ENCODE peak calls at places on chromosomes 16 and 17, in nine cellular contexts. A is CD8-positive, alpha-beta T cell; L is neural progenitor cell; H is mucosa of descending colon; M is fibroblast of lung; V is omental fat pad; S is psoas muscle; Q is body of pancreas; R is breast epithelium. X is an unnamed sample.

GRCh38 chr16:86921289-86921688 is 342.9 kb downstream of the FOXL1 start:
- DNase-seq in V (no peak), R (no peak), A (no peak), M (no peak), H (no peak), S (no peak), Q (no peak), L (no peak), X (no peak)

GRCh38 chr16:74560912-74561311 is 46.0 kb downstream of the GLG1 start:
- DNase-seq in L (no peak), H (no peak), S (no peak), A (no peak), V (no peak), M (no peak), Q (no peak), R (no peak), X (no peak)

GRCh38 chr16:12539185-12539929 is 264.3 kb downstream of the CPPED1 start:
- DNase-seq in V (no peak), Q (no peak), S (no peak), H (no peak), M (peak), A (no peak), L (no peak), R (no peak), X (no peak)

GRCh38 chr16:180921-181667 is 835 bp downstream of the HBQ1 start:
- DNase-seq in S (peak), Q (peak), V (peak), H (peak), R (no peak), A (peak), M (peak), L (peak), X (peak)

GRCh38 chr17:76085731-76086366 is 6.9 kb downstream of the ZACN start:
- DNase-seq in V (no peak), S (no peak), A (no peak), L (no peak), M (no peak), H (no peak), Q (no peak), R (no peak), X (no peak)

GRCh38 chr17:18021372-18021771 is 17.6 kb downstream of the ATPAF2 start:
- DNase-seq in S (peak), M (no peak), R (no peak), A (no peak), V (no peak), Q (no peak), L (no peak), H (no peak), X (no peak)

GRCh38 chr16:396605-397004 is 394 bp upstream of the NME4 start:
- DNase-seq in H (no peak), V (no peak), Q (no peak), M (peak), A (no peak), L (peak), R (no peak), S (no peak), X (peak)

GRCh38 chr16:66618588-66618987 is 14.1 kb downstream of the CMTM3 start:
- DNase-seq in M (peak), L (no peak), V (no peak), H (no peak), S (peak), Q (no peak), A (no peak), R (no peak), X (no peak)

GRCh38 chr17:63917646-63918045 is 993 bp downstream of the GH1 start:
- DNase-seq in V (no peak), R (no peak), L (no peak), S (no peak), Q (no peak), M (no peak), A (no peak), H (peak), X (no peak)

GRCh38 chr16:68444058-68444657 is 4.2 kb downstream of the SMPD3 start:
- DNase-seq in L (peak), H (no peak), V (no peak), M (peak), A (no peak), R (no peak), S (no peak), Q (peak), X (peak)

GRCh38 chr17:20944014-20944905 is 98.6 kb downstream of the USP22 start:
- DNase-seq in S (no peak), V (no peak), H (peak), M (no peak), L (peak), Q (peak), R (peak), A (peak), X (no peak)

GRCh38 chr17:49975531-49975930 is 6.5 kb downstream of the DLX4 start:
- DNase-seq in S (no peak), V (no peak), L (no peak), Q (no peak), H (no peak), R (no peak), A (no peak), M (no peak), X (no peak)

GRCh38 chr16:66928702-66929388 is 3.5 kb upstream of the RRAD start:
- DNase-seq in R (no peak), A (peak), Q (no peak), V (no peak), H (no peak), M (peak), L (peak), S (peak), X (no peak)

GRCh38 chr17:2695243-2695960 is 16.2 kb downstream of the CLUH start:
- DNase-seq in R (no peak), S (no peak), V (peak), Q (peak), M (no peak), A (no peak), H (no peak), L (no peak), X (no peak)

GRCh38 chr16:46832757-46833464 is 1.9 kb upstream of the C16orf87 start:
- DNase-seq in L (no peak), A (no peak), H (no peak), S (no peak), R (no peak), M (no peak), V (no peak), Q (no peak), X (no peak)

GRCh38 chr16:58515125-58515870 is at the start of gene SETD6:
- DNase-seq in S (peak), M (peak), R (peak), Q (peak), H (peak), V (peak), L (peak), A (peak), X (peak)

GRCh38 chr17:42010898-42011516 is 6.2 kb downstream of the DNAJC7 start:
- DNase-seq in Q (peak), H (no peak), M (peak), A (no peak), L (peak), V (no peak), R (no peak), S (no peak), X (no peak)

GRCh38 chr17:36463916-36464764 is 22.3 kb upstream of the ZNHIT3 start:
- DNase-seq in R (no peak), S (peak), L (peak), Q (peak), A (peak), M (peak), V (no peak), H (peak), X (peak)

GRCh38 chr17:43591750-43592562 is 45.8 kb upstream of the ETV4 start:
- DNase-seq in Q (no peak), S (peak), L (peak), H (peak), R (peak), V (peak), M (peak), A (no peak), X (no peak)

GRCh38 chr17:15453782-15454181 is 13.6 kb downstream of the CDRT4 start:
- DNase-seq in Q (no peak), A (no peak), R (no peak), L (no peak), V (no peak), M (no peak), H (no peak), S (no peak), X (no peak)

GRCh38 chr17:53543363-53543927 is 279.3 kb upstream of the KIF2B start:
- DNase-seq in M (peak), A (no peak), H (no peak), L (no peak), Q (no peak), S (no peak), V (no peak), R (no peak), X (no peak)

GRCh38 chr17:37797206-37797605 is 52.3 kb upstream of the HNF1B start:
- DNase-seq in H (no peak), M (no peak), Q (no peak), R (no peak), S (no peak), L (no peak), A (no peak), V (no peak), X (no peak)

GRCh38 chr16:3725291-3725690 is 8.0 kb upstream of the TRAP1 start:
- DNase-seq in S (no peak), A (no peak), R (no peak), L (no peak), M (no peak), H (no peak), Q (no peak), V (no peak), X (no peak)

GRCh38 chr17:50668025-50668837 is 33.5 kb downstream of the ABCC3 start:
- DNase-seq in L (no peak), S (no peak), H (no peak), R (no peak), M (peak), V (no peak), Q (no peak), A (no peak), X (no peak)

GRCh38 chr16:89701425-89702406 is at the start of gene SPATA2L:
- DNase-seq in R (peak), H (peak), L (peak), S (peak), V (peak), A (peak), M (peak), Q (peak), X (peak)

GRCh38 chr17:49894761-49895160 is 46.9 kb upstream of the TAC4 start:
- DNase-seq in R (peak), M (no peak), L (no peak), Q (no peak), H (no peak), V (no peak), A (no peak), S (no peak), X (no peak)

GRCh38 chr17:45241315-45242011 is 19.8 kb downstream of the FMNL1 start:
- DNase-seq in L (peak), H (no peak), Q (no peak), M (no peak), V (no peak), A (peak), R (peak), S (no peak), X (no peak)

GRCh38 chr16:47110939-47111338 is 32.8 kb downstream of the NETO2 start:
- DNase-seq in H (no peak), L (peak), Q (no peak), M (no peak), R (no peak), A (no peak), S (no peak), V (no peak), X (no peak)

DNA sequence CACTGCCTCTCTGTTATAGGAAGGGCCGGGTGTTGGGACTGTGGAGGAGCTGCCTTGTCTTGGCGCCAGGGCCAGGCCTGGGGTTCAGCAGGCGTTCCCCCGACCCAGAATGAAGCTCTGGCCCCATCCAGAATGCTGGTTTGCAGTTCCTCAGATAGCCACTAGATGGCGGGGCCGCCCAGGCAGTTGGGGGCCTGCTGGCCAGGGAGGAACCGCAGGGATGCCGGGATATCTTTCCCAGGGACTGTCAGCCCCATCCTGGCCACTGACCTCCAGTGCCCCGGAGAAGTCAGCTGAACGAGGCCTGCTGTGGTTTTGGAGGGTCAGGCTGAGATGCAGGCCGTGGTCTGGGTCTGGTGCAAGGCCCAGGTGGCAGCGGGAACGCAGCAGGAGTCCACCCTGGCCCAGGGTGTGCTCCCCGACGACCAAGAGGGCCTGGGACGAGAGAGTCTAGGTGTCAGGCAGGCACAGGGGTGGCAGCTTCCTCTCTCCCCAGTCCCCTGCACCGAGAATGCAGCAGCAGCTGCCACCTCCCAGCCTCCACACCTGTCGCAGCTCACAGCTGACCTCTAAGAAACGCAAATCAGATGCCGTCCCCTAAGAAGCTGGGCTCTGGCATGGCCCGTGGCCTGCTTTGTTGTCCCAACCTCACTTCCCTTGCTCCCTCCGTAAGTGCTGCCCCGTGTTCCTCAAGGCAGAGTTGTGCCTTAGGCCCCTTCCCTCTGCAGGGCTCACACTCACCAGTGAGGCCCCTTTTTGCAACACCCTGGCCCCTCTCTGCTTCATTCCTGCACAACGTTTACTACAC is 51.2 kb downstream of the RMI2 start:
- DNase-seq in M (peak), L (peak), H (no peak), Q (peak), R (peak), S (peak), V (peak), A (peak), X (peak)
- TF ChIP-seq CTCF in M (peak), L (peak), H (peak), Q (peak), R (peak), S (peak), V (no peak), A (peak), X (peak)

GRCh38 chr17:58096892-58097291 is 13.7 kb downstream of the DYNLL2 start:
- DNase-seq in R (no peak), M (no peak), S (no peak), L (no peak), Q (no peak), A (no peak), H (no peak), V (no peak), X (no peak)
- TF ChIP-seq CTCF in R (no peak), M (no peak), S (no peak), L (peak), Q (no peak), A (no peak), H (no peak), V (no peak), X (no peak)

GRCh38 chr16:5616841-5617240 is 519.2 kb upstream of the EEF2KMT start:
- DNase-seq in M (no peak), V (no peak), A (no peak), L (no peak), R (peak), S (no peak), Q (no peak), H (no peak), X (no peak)
- TF ChIP-seq CTCF in M (no peak), V (no peak), A (no peak), L (no peak), R (no peak), S (no peak), Q (no peak), H (no peak), X (no peak)

GRCh38 chr17:79230576-79230975 is 156.0 kb downstream of the ENGASE start:
- DNase-seq in V (no peak), M (no peak), R (no peak), S (no peak), L (no peak), H (no peak), A (no peak), Q (no peak), X (no peak)

GRCh38 chr17:79235808-79236207 is 161.2 kb downstream of the ENGASE start:
- DNase-seq in S (no peak), R (no peak), V (no peak), A (no peak), L (no peak), Q (no peak), M (no peak), H (no peak), X (no peak)

GRCh38 chr17:79232957-79233356 is 158.3 kb downstream of the ENGASE start:
- DNase-seq in R (no peak), S (no peak), M (no peak), V (no peak), H (no peak), A (no peak), L (no peak), Q (no peak), X (no peak)

GRCh38 chr17:79231766-79232287 is 157.2 kb downstream of the ENGASE start:
- DNase-seq in Q (no peak), S (no peak), R (no peak), M (no peak), V (no peak), L (no peak), H (no peak), A (no peak), X (no peak)

DNA sequence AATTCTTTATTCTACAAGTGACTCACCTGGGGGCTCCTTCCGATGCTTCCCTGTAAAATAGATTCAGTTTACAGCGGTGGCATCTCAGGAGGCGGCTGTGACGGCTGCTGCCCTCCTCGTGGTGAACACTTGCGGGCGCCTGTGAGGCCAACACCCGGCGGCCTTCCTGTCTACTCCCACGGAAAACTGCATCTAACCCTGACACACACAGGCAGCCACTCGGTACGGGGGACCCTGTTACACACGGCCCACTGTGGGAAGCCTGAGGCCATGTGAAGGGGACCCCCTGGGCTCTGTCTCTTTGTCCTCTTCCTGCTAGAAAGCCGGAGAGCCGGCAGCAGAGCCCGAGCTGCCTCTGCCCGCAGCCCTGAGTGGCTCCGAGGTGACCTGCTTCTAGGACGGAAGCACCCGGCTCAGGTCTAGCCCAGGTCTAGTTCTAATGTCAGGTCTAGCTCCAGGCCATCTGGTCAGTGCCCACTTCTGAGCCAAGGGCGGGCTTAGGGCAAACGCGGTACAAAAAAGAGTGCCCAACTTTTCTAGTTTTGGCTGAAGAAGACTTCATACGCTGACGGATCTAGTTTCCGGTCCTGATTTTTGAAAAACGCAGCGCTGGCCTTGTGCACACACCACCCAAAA is 159.4 kb downstream of the ENGASE start:
- DNase-seq in V (no peak), R (no peak), H (no peak), S (no peak), A (no peak), Q (no peak), M (no peak), L (no peak), X (no peak)
- TF ChIP-seq CTCF in V (no peak), R (no peak), H (no peak), S (no peak), A (no peak), Q (no peak), M (no peak), L (no peak), X (no peak)

GRCh38 chr17:28901866-28902818 is 737 bp downstream of the DHRS13 start:
- DNase-seq in Q (no peak), M (peak), R (no peak), S (peak), A (peak), H (peak), L (no peak), V (peak), X (peak)
- TF ChIP-seq CTCF in Q (no peak), M (no peak), R (no peak), S (no peak), A (no peak), H (no peak), L (no peak), V (no peak), X (no peak)

GRCh38 chr16:85105475-85105874 is 6.8 kb downstream of the CIBAR2 start:
- DNase-seq in L (no peak), H (no peak), V (no peak), R (no peak), S (no peak), M (no peak), Q (no peak), A (no peak), X (no peak)

GRCh38 chr16:85103096-85104079 is 8.9 kb downstream of the CIBAR2 start:
- DNase-seq in H (no peak), V (no peak), S (no peak), M (no peak), L (no peak), A (peak), R (no peak), Q (no peak), X (no peak)

GRCh38 chr16:85104821-85105391 is 7.4 kb downstream of the CIBAR2 start:
- DNase-seq in L (no peak), M (no peak), R (no peak), Q (no peak), V (no peak), H (no peak), S (peak), A (peak), X (no peak)

GRCh38 chr16:85102106-85102630 is 10.1 kb downstream of the CIBAR2 start:
- DNase-seq in Q (no peak), L (no peak), A (no peak), V (no peak), S (no peak), H (no peak), M (no peak), R (no peak), X (no peak)

DNA sequence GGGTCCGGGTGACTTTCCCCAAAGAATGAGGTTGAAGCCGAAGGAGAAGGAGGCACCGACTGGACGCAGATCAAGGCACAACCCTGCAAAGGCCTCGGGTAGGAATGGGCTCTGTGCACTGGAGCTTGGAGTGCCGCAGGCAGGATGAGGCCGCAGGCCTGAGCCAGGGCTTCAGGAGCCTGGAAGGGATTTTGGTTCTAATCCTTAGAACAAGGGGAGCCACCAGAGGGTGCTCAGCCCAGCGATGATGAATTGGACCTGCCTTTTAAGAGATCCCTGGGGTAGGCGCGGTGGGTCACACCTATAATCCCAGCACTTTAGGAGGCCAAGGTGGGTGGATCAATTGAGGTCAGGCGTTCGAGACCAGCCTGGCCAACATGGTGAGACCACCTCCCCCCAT is 8.1 kb downstream of the CIBAR2 start:
- DNase-seq in M (no peak), A (peak), V (no peak), Q (no peak), S (no peak), H (no peak), R (no peak), L (peak), X (no peak)
- TF ChIP-seq CTCF in M (no peak), A (no peak), V (no peak), Q (no peak), S (no peak), H (no peak), R (no peak), L (peak), X (no peak)

GRCh38 chr17:13575922-13576419 is 25.8 kb downstream of the HS3ST3A1 start:
- DNase-seq in A (no peak), V (no peak), H (no peak), Q (no peak), R (no peak), L (peak), S (no peak), M (peak), X (no peak)

GRCh38 chr17:13575466-13575865 is 26.3 kb downstream of the HS3ST3A1 start:
- DNase-seq in Q (no peak), R (no peak), M (no peak), S (no peak), A (no peak), V (no peak), H (no peak), L (no peak), X (no peak)

GRCh38 chr17:13572581-13572980 is 29.1 kb downstream of the HS3ST3A1 start:
- DNase-seq in H (no peak), S (no peak), L (no peak), A (no peak), Q (no peak), V (no peak), M (peak), R (no peak), X (no peak)

GRCh38 chr17:13581925-13582324 is 19.8 kb downstream of the HS3ST3A1 start:
- DNase-seq in H (no peak), Q (no peak), S (no peak), V (no peak), R (no peak), M (peak), L (no peak), A (no peak), X (no peak)

GRCh38 chr17:13576661-13577526 is 24.8 kb downstream of the HS3ST3A1 start:
- DNase-seq in Q (no peak), R (no peak), M (peak), A (no peak), L (no peak), H (no peak), V (no peak), S (no peak), X (no peak)
- TF ChIP-seq CTCF in Q (no peak), R (no peak), M (no peak), A (no peak), L (no peak), H (no peak), V (no peak), S (no peak), X (no peak)

GRCh38 chr17:19433727-19434340 is 22.8 kb downstream of the RNF112 start:
- DNase-seq in S (no peak), H (no peak), M (no peak), A (no peak), R (no peak), L (peak), V (no peak), Q (no peak), X (no peak)
- TF ChIP-seq CTCF in S (no peak), H (no peak), M (no peak), A (no peak), R (no peak), L (peak), V (no peak), Q (no peak), X (no peak)